ENCODE peak calls at places on chromosomes 12 and 14, in seven cellular contexts. U is sigmoid colon, I is ascending aorta, V is psoas muscle, O is ovary, G is esophagus squamous epithelium, N is thoracic aorta. Y is an unnamed sample. For H3K9me3, the result is how much of the 10 kb centered on the place peaks cover.

GRCh38 chr14:80862983-80863382 is 78.6 kb downstream of the CEP128 start:
- DNase-seq in N (no peak), G (no peak), U (no peak), I (no peak), V (no peak), O (no peak), Y (no peak)

GRCh38 chr12:111257435-111257902 is 111.4 kb downstream of the PHETA1 start:
- DNase-seq in N (no peak), V (no peak), U (no peak), G (no peak), I (no peak), O (no peak), Y (no peak)

GRCh38 chr14:85528080-85528881 is 1.7 kb upstream of the FLRT2 start:
- DNase-seq in G (no peak), U (peak), O (peak), N (no peak), I (no peak), V (peak), Y (no peak)

GRCh38 chr12:122021193-122021821 is 377 bp upstream of the BCL7A start:
- DNase-seq in U (peak), O (no peak), I (no peak), N (no peak), V (peak), G (no peak), Y (no peak)

GRCh38 chr12:69068431-69068830 is 135.5 kb upstream of the CPM start:
- DNase-seq in N (no peak), I (no peak), O (no peak), V (no peak), G (no peak), U (no peak), Y (no peak)

GRCh38 chr12:6533653-6534157 is 612 bp upstream of the GAPDH start:
- DNase-seq in O (peak), U (peak), N (no peak), G (no peak), V (peak), I (no peak), Y (no peak)

GRCh38 chr12:69824956-69825355 is at the start of gene MYRFL:
- DNase-seq in N (no peak), V (no peak), G (no peak), I (no peak), O (no peak), U (no peak), Y (no peak)

GRCh38 chr12:99920561-99920960 is 64.2 kb downstream of the ANKS1B start:
- DNase-seq in O (no peak), V (no peak), G (no peak), N (no peak), I (no peak), U (no peak), Y (no peak)

GRCh38 chr12:89636054-89636775 is 72.4 kb downstream of the ATP2B1 start:
- DNase-seq in V (no peak), N (no peak), U (no peak), G (no peak), I (no peak), O (no peak), Y (no peak)

GRCh38 chr12:13571035-13571434 is 374.5 kb downstream of the EMP1 start:
- DNase-seq in U (no peak), O (no peak), G (no peak), I (no peak), N (no peak), V (no peak), Y (no peak)

GRCh38 chr14:98234208-98234607 is 1037.8 kb downstream of the BCL11B start:
- DNase-seq in V (no peak), I (no peak), G (no peak), U (no peak), N (no peak), O (no peak), Y (no peak)

DNA sequence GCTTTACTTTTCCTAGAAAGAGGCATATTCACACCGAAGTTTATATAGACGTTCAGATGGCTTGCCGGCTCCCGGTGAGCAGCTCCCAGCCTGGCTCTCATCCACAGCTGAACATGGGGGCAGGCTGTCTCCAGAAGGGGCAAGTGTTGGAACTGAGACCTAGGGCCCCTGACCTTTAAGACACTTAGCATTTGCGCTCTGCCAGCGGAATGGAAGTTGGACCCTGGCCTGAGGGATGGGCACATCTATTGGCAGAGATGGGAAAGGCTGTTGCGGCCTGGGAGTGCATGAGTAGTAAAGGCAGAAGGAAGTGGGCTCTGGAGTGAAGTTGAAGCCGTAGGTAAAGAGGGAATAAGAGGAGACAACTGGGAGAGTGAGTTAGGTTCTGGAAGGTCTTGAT is 54.2 kb upstream of the TSPAN9 start:
- DNase-seq in O (no peak), G (no peak), U (no peak), I (no peak), V (peak), N (no peak), Y (no peak)
- TF ChIP-seq CTCF in O (no peak), G (no peak), U (no peak), I (no peak), V (no peak), N (no peak), Y (no peak)

GRCh38 chr14:31256534-31257243 is 49.1 kb upstream of the HECTD1 start:
- DNase-seq in U (no peak), V (no peak), N (no peak), G (no peak), O (no peak), I (no peak), Y (no peak)

GRCh38 chr14:31252865-31253264 is 45.3 kb upstream of the HECTD1 start:
- DNase-seq in O (no peak), G (no peak), V (no peak), U (no peak), I (no peak), N (no peak), Y (no peak)

GRCh38 chr14:31257244-31257553 is 49.6 kb upstream of the HECTD1 start:
- DNase-seq in V (no peak), I (no peak), O (no peak), N (no peak), U (no peak), G (no peak), Y (no peak)

GRCh38 chr14:31253746-31254471 is 46.3 kb upstream of the HECTD1 start:
- DNase-seq in V (no peak), N (no peak), I (no peak), G (no peak), O (no peak), U (no peak), Y (no peak)

GRCh38 chr14:31255286-31255685 is 47.7 kb upstream of the HECTD1 start:
- DNase-seq in V (no peak), I (no peak), O (no peak), U (no peak), N (no peak), G (no peak), Y (no peak)
- H3K9me3 ChIP-seq in V (under half), I (under half), O (under half), U (under half), N (under half), G (under half), Y (under half)

DNA sequence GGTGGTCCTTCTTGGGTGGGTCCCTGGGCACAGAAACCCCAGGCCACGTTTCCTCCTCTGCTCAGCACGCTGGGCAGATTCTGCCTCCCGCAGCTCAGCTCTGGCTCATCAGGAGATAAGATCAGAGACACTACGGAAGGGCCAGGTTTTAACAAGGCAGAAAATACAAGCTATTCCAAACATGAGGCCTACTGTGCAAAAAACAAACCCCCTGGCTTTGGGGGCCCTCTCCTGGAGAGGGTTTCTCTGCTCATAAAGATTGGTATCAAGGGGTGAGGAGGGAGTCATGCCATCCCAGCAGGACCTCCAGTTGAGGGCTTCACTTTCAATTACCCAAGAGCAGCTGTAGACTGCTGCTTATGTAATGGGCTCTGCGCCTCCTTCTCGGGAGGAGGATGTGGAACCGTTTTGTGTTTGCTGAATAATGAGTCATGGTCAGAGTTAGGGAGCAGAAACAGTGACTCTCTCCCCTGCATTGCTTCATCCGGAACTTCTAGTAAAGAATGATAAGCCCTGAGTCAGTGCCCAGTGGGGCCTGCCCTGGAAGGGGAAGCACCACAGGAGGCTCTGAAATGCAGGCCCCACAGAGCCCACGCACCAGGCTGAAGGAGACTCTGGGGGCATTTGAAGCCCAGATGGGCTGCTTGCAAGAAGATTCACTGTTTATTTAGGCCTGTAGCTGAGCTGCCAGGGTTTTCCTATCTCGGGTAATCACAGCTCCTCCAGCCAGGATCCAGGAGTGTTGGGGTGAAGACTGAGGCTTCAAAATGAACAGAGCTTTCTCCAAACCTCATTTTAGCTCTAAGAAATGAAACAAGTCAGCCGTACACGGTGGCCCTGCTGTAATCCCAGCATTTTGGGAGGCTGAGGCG is 79.3 kb downstream of the SSPN start:
- DNase-seq in I (peak), V (peak), O (peak), N (peak), U (peak), G (peak), Y (peak)
- TF ChIP-seq CTCF in I (no peak), V (no peak), O (no peak), N (no peak), U (no peak), G (no peak), Y (no peak)

DNA sequence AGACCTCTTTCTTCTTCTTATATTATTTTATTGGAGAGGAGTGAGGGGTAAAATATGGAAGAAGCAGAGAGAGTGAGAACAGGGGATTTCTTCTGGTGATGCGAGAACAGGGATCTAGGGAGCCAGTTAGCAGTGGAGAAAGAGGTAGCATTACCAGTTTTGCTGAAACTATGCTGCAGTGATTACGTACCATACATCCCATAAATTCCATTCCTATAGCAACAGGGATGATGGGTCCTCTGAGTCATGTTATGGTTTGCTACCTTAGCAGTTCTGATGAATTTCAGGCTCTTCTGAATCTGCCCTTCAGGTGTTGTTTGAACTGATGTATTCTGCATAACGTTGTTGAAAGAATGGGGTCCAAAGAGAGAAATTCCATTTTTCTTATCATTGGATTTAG is 625.4 kb upstream of the LRFN5 start:
- DNase-seq in G (no peak), V (no peak), N (no peak), O (no peak), U (no peak), I (no peak), Y (no peak)
- H3K9me3 ChIP-seq in G (under half), V (under half), N (under half), O (under half), U (under half), I (under half), Y (under half)

GRCh38 chr12:14654416-14654815 is 42.0 kb downstream of the GUCY2C start:
- DNase-seq in N (no peak), V (no peak), U (no peak), G (no peak), I (no peak), O (no peak), Y (no peak)

GRCh38 chr12:14651371-14651770 is 45.0 kb downstream of the GUCY2C start:
- DNase-seq in O (no peak), I (no peak), V (no peak), U (no peak), N (no peak), G (no peak), Y (no peak)

GRCh38 chr12:14655284-14655683 is 41.1 kb downstream of the GUCY2C start:
- DNase-seq in N (no peak), U (no peak), G (no peak), O (no peak), V (no peak), I (no peak), Y (no peak)

GRCh38 chr12:14654842-14655241 is 41.6 kb downstream of the GUCY2C start:
- DNase-seq in O (no peak), U (no peak), N (no peak), I (no peak), G (no peak), V (no peak), Y (no peak)

GRCh38 chr12:14656846-14657245 is 39.6 kb downstream of the GUCY2C start:
- DNase-seq in N (no peak), I (no peak), G (no peak), V (no peak), O (no peak), U (no peak), Y (no peak)
- TF ChIP-seq CTCF in N (no peak), I (no peak), G (no peak), V (no peak), O (no peak), U (no peak), Y (no peak)

GRCh38 chr12:34393821-34394150 is 371.5 kb downstream of the ALG10 start:
- DNase-seq in N (no peak), I (peak), O (peak), U (no peak), G (no peak), V (peak), Y (no peak)
- H3K9me3 ChIP-seq in N (under half), I (under half), O (under half), U (under half), G (under half), V (under half), Y (under half)